ENCODE peak calls at places on chromosomes 12 and 14, in six cellular contexts. X is H1, B is AG04450, E is heart right ventricle, A is PC-9, G is AG09309. F is an unnamed sample.

GRCh38 chr14:51981218-51981854 is 8.0 kb upstream of the RTRAF start:
- DNase-seq in X (no peak), B (no peak), E (no peak), A (no peak), G (no peak), F (no peak)

GRCh38 chr12:124739953-124740561 is 123.6 kb downstream of the SCARB1 start:
- DNase-seq in X (no peak), B (no peak), E (no peak), A (no peak), G (no peak), F (no peak)

GRCh38 chr14:80996049-80996901 is 40.9 kb downstream of the TSHR start:
- DNase-seq in X (no peak), B (peak; percentile 64), E (peak; percentile 59), A (peak; percentile 65), G (peak; percentile 79), F (peak; percentile 9)

GRCh38 chr12:2826721-2827515 is 7.9 kb downstream of the NRIP2 start:
- DNase-seq in X (no peak), B (no peak), E (no peak), A (no peak), G (no peak), F (no peak)

GRCh38 chr14:60532442-60532841 is 23.5 kb downstream of the SIX6 start:
- DNase-seq in X (no peak), B (no peak), E (no peak), A (no peak), G (no peak), F (no peak)

GRCh38 chr12:16437281-16437816 is 89.9 kb downstream of the MGST1 start:
- DNase-seq in X (no peak), B (no peak), E (no peak), A (peak; percentile 36), G (no peak), F (no peak)

GRCh38 chr12:56129210-56129691 is 1.2 kb downstream of the ESYT1 start:
- DNase-seq in X (peak; percentile 72), B (no peak), E (peak; percentile 70), A (peak; percentile 31), G (no peak), F (peak; percentile 56)

GRCh38 chr14:71377099-71377498 is 469.8 kb downstream of the PCNX1 start:
- DNase-seq in X (no peak), B (no peak), E (no peak), A (no peak), G (no peak), F (no peak)

GRCh38 chr14:94707494-94707893 is 62.4 kb downstream of the GSC start:
- DNase-seq in X (no peak), B (no peak), E (no peak), A (no peak), G (no peak), F (no peak)

GRCh38 chr14:101506921-101507300 is 54.4 kb upstream of the DIO3 start:
- DNase-seq in X (no peak), B (no peak), E (no peak), A (no peak), G (no peak), F (no peak)

GRCh38 chr12:96171905-96172304 is 22.3 kb upstream of the ELK3 start:
- DNase-seq in X (no peak), B (no peak), E (no peak), A (no peak), G (no peak), F (no peak)

GRCh38 chr12:116358850-116359761 is 81.6 kb upstream of the MED13L start:
- DNase-seq in X (peak; percentile 69), B (peak; percentile 84), E (peak; percentile 93), A (peak; percentile 86), G (peak; percentile 79), F (peak; percentile 67)

GRCh38 chr14:24329736-24330135 is 5.1 kb downstream of the ADCY4 start:
- DNase-seq in X (no peak), B (no peak), E (no peak), A (no peak), G (no peak), F (no peak)

GRCh38 chr14:92207928-92208265 is 86.1 kb downstream of the CPSF2 start:
- DNase-seq in X (no peak), B (no peak), E (no peak), A (no peak), G (no peak), F (no peak)

GRCh38 chr12:12349711-12350665 is at the start of gene MANSC1:
- DNase-seq in X (peak; percentile 82), B (no peak), E (peak; percentile 59), A (peak; percentile 71), G (no peak), F (peak; percentile 52)

GRCh38 chr12:64072946-64073345 is 149.2 kb downstream of the KICS2 start:
- DNase-seq in X (no peak), B (no peak), E (no peak), A (no peak), G (no peak), F (no peak)

GRCh38 chr14:72049462-72049861 is 117.2 kb downstream of the RGS6 start:
- DNase-seq in X (no peak), B (no peak), E (no peak), A (no peak), G (no peak), F (no peak)

GRCh38 chr14:68015356-68016242 is 196.0 kb downstream of the RAD51B start:
- DNase-seq in X (no peak), B (no peak), E (no peak), A (no peak), G (no peak), F (no peak)

GRCh38 chr12:47737936-47738335 is 12.6 kb upstream of the ENDOU start:
- DNase-seq in X (no peak), B (no peak), E (no peak), A (no peak), G (no peak), F (no peak)

GRCh38 chr12:26239508-26240328 is 44.3 kb downstream of the SSPN start:
- DNase-seq in X (no peak), B (peak; percentile 36), E (peak; percentile 38), A (peak; percentile 99), G (peak; percentile 98), F (no peak)

GRCh38 chr12:53868516-53868986 is 70.1 kb upstream of the HOXC13 start:
- DNase-seq in X (no peak), B (no peak), E (no peak), A (peak; percentile 75), G (no peak), F (no peak)

GRCh38 chr12:109720856-109721189 is 7.2 kb downstream of the FAM222A start:
- DNase-seq in X (no peak), B (no peak), E (no peak), A (no peak), G (no peak), F (no peak)

DNA sequence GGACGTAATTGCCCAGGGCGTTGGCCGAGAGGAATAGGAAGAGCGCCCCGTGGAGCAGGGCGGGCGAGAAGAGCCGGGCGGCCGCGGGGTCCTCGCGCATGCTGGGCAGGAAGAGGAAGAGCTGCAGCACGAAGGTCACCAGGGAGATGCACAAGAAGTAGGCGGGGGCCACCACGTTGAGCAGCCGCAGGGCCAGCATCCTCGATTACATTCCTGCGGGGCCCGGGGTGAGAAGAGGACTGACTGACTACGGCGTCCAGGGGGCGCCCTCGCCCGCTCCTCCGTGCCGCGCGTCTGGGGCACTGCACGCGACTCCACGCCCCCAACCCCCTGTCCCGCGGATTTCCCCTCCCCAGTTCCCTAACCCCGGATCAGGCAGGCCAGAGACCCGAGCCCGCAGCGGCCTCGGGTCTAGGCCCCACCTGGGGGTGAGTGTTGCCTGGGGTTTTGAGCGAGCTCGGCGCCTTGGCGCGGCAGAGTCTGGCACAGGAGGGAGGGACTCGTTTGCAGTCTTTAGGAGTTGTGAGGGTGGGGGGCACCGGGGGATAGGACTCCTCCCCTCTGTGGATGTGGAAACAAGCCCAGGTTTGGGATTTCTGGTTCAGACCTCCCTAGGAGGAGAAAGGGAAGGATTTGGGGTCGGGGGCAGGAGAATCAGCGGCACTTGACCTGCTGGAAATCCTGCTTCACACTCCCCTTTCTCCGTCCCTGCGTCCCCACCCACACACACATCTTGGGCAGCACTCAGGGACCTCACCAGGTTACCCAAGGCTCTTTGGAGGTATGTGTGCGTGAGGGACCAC is 1.9 kb downstream of the ZDHHC22 start:
- DNase-seq in X (peak; percentile 93), B (no peak), E (no peak), A (no peak), G (no peak), F (peak; percentile 64)
- TF ChIP-seq CTCF in X (peak; percentile 90), B (peak; percentile 48), E (peak; percentile 30), A (peak; percentile 67), G (peak; percentile 53), F (peak; percentile 78)

DNA sequence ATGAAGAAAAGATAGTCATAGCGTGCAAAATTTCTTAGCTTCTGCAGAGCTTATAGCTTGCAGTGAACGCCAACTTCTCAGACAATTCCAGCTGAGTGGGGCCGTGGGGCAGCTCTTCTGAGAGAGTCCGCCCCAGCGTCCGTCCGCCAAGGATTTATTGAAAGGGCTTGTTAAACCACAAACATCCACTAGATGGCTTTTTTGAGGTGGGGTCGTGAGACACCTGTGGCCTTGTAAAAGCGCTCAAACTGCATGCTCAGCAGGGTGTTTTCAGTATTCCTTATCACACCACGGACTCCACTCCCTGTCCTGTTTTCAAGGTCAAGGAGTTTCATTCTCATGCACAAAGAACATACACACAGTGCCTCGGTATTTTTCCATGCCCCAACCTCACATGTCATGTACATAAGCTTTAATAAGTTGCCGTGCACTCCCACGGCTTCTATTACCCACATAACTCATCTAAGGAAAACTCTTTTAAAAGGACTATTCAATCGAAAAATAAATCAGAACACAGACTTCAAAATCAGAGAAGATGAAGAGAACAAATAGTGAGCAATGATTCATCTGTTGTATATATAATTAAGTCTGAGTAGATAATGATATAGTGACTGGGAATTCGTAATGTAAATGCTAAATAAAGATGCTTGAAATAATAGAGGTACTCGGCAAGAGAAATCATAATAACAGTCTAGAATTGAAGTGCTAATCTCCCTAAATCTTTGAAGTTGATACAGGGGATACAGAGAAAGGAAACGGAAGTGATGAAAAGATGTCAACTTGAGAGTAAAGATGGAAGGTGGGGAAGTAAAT is 46.7 kb downstream of the WBP11 start:
- DNase-seq in X (peak; percentile 62), B (no peak), E (no peak), A (no peak), G (no peak), F (peak; percentile 22)
- TF ChIP-seq CTCF in X (peak; percentile 42), B (peak; percentile 42), E (peak; percentile 40), A (peak; percentile 17), G (peak; percentile 26), F (peak; percentile 76)

GRCh38 chr14:58826845-58827686 is 189.3 kb downstream of the DACT1 start:
- DNase-seq in X (no peak), B (no peak), E (no peak), A (no peak), G (no peak), F (no peak)
- TF ChIP-seq CTCF in X (no peak), B (peak; percentile 39), E (no peak), A (peak; percentile 63), G (peak; percentile 13), F (peak; percentile 59)

DNA sequence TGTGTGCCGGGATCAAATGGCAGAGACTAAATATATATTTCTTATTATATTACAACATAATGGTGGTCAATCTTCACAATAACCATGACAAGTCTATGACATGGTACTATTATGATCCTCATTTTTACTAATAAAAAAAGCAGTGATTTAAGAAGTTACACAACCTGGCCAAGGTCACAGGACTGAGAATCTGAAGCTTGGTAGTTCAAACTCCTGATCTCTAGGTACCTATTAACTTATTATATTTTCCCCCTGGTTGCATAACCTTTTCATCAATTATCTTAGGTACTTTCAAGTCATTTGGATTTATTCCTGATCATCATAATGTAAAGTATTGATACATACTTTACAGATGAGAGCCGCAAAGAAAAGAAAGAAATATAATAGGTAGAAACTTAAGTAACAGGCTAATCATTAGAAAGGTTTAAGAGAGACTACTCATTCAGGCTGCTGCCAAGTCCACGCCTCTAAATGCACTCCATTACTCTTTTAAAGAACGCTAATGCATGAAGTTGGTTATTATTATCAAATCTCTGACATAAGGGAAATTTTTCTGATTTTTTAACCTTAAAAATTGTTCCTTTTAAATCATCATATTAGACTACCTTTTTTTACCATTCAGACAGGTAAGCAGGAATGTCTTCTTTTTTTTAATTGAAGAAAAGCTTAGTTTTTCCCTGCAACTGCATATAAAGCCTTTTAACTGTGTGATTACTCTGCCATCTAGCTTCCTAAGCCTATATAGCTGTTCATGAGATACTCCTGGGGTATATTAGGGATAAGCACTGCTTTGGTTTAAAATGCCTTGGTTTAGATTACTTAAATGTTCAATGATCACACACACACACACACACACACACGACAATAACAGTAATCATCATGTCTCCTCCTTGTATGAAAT is 35.6 kb downstream of the RPS29 start:
- DNase-seq in X (no peak), B (no peak), E (no peak), A (peak; percentile 54), G (no peak), F (no peak)
- TF ChIP-seq CTCF in X (no peak), B (peak; percentile 53), E (no peak), A (peak; percentile 73), G (peak; percentile 39), F (peak; percentile 57)